ENCODE peak calls at places on chromosomes 13 and 19, in six cellular contexts. K, P, F, S, R and L are unnamed samples.

GRCh38 chr19:35059006-35059798 is 17.7 kb downstream of the HPN start:
- DNase-seq in K (no peak), P (no peak), F (no peak), S (no peak), R (no peak), L (no peak)

GRCh38 chr13:32863596-32863995 is 152.6 kb upstream of the KL start:
- DNase-seq in K (no peak), P (no peak), F (no peak), S (no peak), R (no peak), L (no peak)

GRCh38 chr19:3670796-3671679 is 29.2 kb downstream of the PIP5K1C start:
- DNase-seq in K (no peak), P (no peak), F (no peak), S (no peak), R (no peak), L (peak)

GRCh38 chr13:97460004-97460756 is 26.2 kb downstream of the RAP2A start:
- DNase-seq in K (no peak), P (no peak), F (no peak), S (no peak), R (no peak), L (no peak)

GRCh38 chr13:55554741-55555140 is 1586.0 kb upstream of the PRR20A start:
- DNase-seq in K (no peak), P (no peak), F (no peak), S (no peak), R (no peak), L (no peak)

GRCh38 chr19:47339196-47339880 is 7.4 kb downstream of the C5AR2 start:
- DNase-seq in K (no peak), P (no peak), F (no peak), S (no peak), R (no peak), L (no peak)

GRCh38 chr13:95176611-95177259 is 124.5 kb downstream of the ABCC4 start:
- DNase-seq in K (peak), P (no peak), F (no peak), S (no peak), R (no peak), L (no peak)

GRCh38 chr19:55341191-55342043 is 1.7 kb downstream of the KMT5C start:
- DNase-seq in K (peak), P (peak), F (peak), S (peak), R (no peak), L (peak)

GRCh38 chr19:47469719-47470118 is 2.0 kb downstream of the SLC8A2 start:
- DNase-seq in K (no peak), P (no peak), F (no peak), S (no peak), R (no peak), L (no peak)

GRCh38 chr19:3006075-3006767 is 22.9 kb downstream of the TLE2 start:
- DNase-seq in K (no peak), P (peak), F (no peak), S (no peak), R (no peak), L (no peak)

GRCh38 chr19:35290381-35291135 is 1.4 kb upstream of the MAG start:
- DNase-seq in K (no peak), P (no peak), F (no peak), S (no peak), R (no peak), L (no peak)

GRCh38 chr19:16325671-16326400 is 1.2 kb downstream of the KLF2 start:
- DNase-seq in K (peak), P (no peak), F (peak), S (no peak), R (no peak), L (no peak)

GRCh38 chr13:79999601-80000000 is 341.3 kb downstream of the SPRY2 start:
- DNase-seq in K (no peak), P (peak), F (no peak), S (no peak), R (no peak), L (no peak)

GRCh38 chr19:28281676-28282075 is 931.3 kb downstream of the UQCRFS1 start:
- DNase-seq in K (no peak), P (no peak), F (no peak), S (no peak), R (no peak), L (no peak)

GRCh38 chr13:28059214-28059613 is 41.2 kb downstream of the FLT3 start:
- DNase-seq in K (peak), P (peak), F (peak), S (peak), R (no peak), L (no peak)

DNA sequence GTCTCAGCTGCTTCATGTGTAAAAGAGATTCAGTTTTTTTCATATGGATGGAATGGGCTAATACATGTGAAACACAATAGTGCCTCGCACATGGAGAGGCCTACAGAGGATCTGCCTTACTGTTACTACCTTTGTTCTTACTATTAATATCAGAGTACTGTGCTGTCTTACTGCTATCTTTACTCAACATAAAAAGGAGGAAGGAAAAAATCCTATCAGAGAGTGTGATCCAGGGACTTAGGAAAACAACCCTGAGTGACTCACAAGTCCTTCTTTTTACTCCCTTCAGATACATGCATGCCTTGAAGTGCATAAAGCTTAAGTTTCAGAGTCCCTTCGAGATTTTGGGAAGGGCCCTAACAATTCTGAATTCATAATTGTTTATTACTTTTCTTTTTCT is 136.8 kb downstream of the TBC1D4 start:
- DNase-seq in K (no peak), P (peak), F (no peak), S (no peak), R (no peak), L (no peak)
- H3K27ac ChIP-seq in K (no peak), P (peak), F (no peak), S (no peak), R (no peak), L (no peak)

GRCh38 chr19:40466219-40467006 is at the start of gene SPTBN4:
- DNase-seq in K (no peak), P (no peak), F (no peak), S (no peak), R (no peak), L (peak)

GRCh38 chr19:40467007-40467565 is 285 bp downstream of the SPTBN4 start:
- DNase-seq in K (no peak), P (no peak), F (no peak), S (no peak), R (no peak), L (no peak)

GRCh38 chr19:40464059-40465024 is 1.2 kb downstream of the BLVRB start:
- DNase-seq in K (peak), P (peak), F (peak), S (peak), R (no peak), L (peak)

GRCh38 chr19:40465781-40466218 is 255 bp upstream of the BLVRB start:
- DNase-seq in K (peak), P (peak), F (peak), S (peak), R (peak), L (peak)

DNA sequence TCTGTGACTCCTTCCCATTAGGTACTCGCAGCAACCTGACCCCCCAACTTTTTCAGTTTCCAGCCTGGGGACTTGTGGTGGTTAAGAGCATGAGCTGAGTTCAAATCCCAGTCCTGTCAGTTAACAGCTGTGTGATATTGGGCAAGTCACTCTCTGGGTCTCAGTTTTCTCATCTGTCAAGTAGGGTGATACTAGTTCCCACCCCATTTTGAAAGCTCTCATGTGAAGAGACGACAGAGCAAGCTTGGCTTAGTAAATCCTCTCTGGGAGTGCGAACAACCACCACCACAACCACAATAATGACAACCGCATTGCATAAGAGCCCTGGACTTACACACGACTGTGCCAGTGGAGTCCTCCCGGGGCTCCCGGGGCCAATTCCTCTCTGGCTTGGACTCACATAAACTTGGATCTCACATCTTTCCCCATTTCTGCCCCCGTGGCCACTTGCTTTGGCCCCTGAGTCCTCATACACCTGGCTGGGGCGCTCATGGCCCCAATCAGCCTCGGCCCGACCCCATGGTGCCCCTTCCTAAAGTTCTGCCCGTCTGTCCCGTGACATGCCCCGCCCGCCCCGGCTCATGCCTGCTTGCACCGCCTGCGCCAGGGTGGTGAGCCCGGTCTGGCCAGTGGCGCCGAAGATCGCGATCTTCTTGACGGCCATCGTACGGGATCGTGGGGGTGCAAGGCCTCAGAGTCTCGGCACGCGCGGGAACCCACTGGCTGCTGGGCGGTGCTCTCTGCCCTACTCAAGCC is at the start of gene BLVRB:
- DNase-seq in K (peak), P (peak), F (no peak), S (no peak), R (no peak), L (no peak)
- H3K27ac ChIP-seq in K (peak), P (peak), F (no peak), S (peak), R (peak), L (peak)

DNA sequence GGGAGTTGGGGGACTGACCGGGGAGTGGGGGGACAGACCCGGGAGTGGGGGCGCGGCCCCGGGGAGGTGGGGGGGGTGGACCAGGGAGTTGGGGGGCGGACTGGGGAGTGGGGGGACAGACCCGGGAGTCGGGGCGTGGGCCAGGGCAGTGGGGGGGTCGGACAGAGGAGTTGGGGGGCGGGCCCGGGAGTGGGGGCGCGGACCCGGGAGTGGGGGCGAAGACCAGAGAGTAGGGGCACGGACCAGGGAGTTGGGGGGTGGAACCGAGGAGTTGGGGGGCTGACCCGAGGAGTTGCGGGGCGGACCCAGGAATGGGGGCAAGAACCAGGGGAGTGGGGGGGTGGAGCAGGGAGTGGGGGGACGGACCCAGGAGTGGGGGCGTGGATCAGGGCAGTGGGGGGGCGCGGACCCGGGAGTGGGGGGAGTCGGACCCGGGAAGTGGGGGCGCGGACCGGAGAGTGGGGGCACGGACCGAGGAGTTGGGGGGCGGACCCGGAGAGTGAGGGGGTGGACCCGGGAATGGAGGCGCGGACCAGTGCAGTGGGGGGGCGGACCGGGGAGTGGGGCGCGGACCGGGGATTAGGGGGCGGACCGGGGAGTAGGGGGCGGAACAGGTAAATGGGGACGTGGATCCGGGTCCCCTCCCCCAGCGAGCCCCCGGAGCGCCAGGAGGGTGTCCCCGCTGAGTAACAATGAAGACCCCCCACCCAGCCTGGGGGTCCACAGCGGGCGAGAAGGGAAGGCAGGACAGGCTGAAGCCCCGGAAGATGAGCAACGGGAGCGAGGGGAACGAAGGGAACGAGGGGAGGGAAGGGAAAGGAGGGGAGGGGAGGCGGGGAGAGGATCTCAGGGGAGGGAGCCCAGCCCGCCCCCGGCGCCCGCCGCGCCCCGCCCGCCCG is 589 bp downstream of the R3HDM4 start:
- DNase-seq in K (no peak), P (no peak), F (no peak), S (no peak), R (no peak), L (no peak)
- H3K27ac ChIP-seq in K (peak), P (peak), F (no peak), S (peak), R (peak), L (peak)

DNA sequence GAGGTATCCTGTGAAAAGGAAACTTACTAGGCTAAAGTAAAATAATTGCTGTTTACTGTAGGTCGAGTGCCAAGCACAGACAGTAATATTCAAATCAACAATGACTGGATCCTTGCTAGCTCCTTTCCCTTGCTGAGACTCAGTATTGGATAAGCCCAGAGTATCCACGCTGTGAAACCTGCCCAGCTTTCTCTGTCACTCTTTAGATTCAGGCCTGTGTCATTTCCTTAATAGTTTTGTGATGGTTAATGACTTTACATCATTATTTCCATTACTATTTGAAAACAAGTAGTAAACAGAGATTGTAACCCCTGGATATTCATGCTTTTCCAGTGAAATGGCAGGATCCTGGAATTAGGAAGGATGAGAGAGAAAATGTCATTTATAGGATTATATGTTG is 110.7 kb downstream of the LRCH1 start:
- DNase-seq in K (no peak), P (no peak), F (no peak), S (no peak), R (no peak), L (no peak)
- H3K27ac ChIP-seq in K (no peak), P (no peak), F (no peak), S (peak), R (peak), L (peak)

DNA sequence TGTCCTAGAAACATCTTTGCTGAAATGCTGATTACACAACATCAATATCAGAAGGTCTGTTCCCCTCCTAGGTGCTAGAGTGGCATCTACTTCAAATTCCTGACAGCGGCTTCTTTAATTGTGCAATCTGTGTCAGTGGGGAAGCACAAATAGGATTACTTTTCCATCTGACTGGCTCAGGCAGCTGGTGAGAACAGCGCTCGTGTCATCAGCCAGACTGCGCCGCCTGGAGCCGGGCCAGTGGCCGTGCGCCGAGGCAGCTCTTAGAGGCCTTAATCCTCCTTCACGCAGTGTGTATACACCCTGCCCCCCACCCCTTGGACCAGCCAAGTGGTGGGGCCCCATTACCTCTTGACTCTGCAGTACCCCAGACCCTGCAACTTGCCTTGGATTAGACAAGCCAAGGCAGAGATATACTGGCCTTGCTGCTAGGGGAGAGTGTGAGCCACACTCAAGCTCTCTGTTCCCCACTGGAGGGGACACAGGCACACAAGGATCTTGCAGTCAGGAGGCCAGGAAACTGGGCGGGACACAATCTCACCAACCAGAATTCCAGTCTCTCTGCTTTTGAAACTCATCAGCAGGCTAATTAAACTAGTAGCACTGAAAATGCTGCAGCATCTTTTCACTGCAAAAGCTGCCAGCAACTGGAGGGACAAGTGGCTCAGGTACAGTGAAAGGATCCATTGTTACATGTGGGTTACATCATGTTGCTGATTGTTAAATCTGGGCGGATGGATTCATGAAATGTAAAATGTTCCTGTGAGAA is 48.9 kb upstream of the EPHX3 start:
- DNase-seq in K (no peak), P (peak), F (peak), S (no peak), R (no peak), L (peak)
- H3K27ac ChIP-seq in K (no peak), P (no peak), F (peak), S (peak), R (peak), L (peak)

GRCh38 chr19:17415107-17415506 is 4.7 kb upstream of the MVB12A start:
- DNase-seq in K (no peak), P (no peak), F (no peak), S (no peak), R (no peak), L (no peak)

GRCh38 chr19:17409990-17410389 is 4.6 kb upstream of the BST2 start:
- DNase-seq in K (no peak), P (no peak), F (no peak), S (no peak), R (no peak), L (no peak)

GRCh38 chr19:17414097-17414496 is 5.8 kb upstream of the MVB12A start:
- DNase-seq in K (no peak), P (no peak), F (no peak), S (no peak), R (no peak), L (no peak)

GRCh38 chr19:17406887-17407196 is 1.4 kb upstream of the BST2 start:
- DNase-seq in K (no peak), P (peak), F (no peak), S (no peak), R (no peak), L (no peak)

GRCh38 chr19:17411801-17412200 is 6.4 kb upstream of the BST2 start:
- DNase-seq in K (no peak), P (no peak), F (no peak), S (no peak), R (no peak), L (no peak)
- H3K27ac ChIP-seq in K (no peak), P (no peak), F (no peak), S (no peak), R (no peak), L (no peak)

GRCh38 chr19:19652482-19653295 is 9.2 kb upstream of the GMIP start:
- DNase-seq in K (no peak), P (no peak), F (no peak), S (no peak), R (no peak), L (no peak)

GRCh38 chr19:19650331-19650730 is 6.9 kb upstream of the GMIP start:
- DNase-seq in K (no peak), P (no peak), F (no peak), S (no peak), R (no peak), L (no peak)

GRCh38 chr19:19649159-19649558 is 5.7 kb upstream of the GMIP start:
- DNase-seq in K (no peak), P (no peak), F (no peak), S (no peak), R (no peak), L (no peak)

GRCh38 chr19:19649580-19649995 is 6.1 kb upstream of the GMIP start:
- DNase-seq in K (no peak), P (no peak), F (no peak), S (no peak), R (no peak), L (no peak)

GRCh38 chr19:19651076-19651475 is 7.6 kb upstream of the GMIP start:
- DNase-seq in K (no peak), P (no peak), F (no peak), S (no peak), R (no peak), L (no peak)
- H3K27ac ChIP-seq in K (no peak), P (no peak), F (no peak), S (no peak), R (no peak), L (no peak)

GRCh38 chr13:19266979-19267378 is 85.4 kb upstream of the TUBA3C start:
- DNase-seq in K (no peak), P (no peak), F (no peak), S (no peak), R (no peak), L (no peak)

GRCh38 chr13:19264711-19265110 is 83.1 kb upstream of the TUBA3C start:
- DNase-seq in K (no peak), P (no peak), F (no peak), S (no peak), R (no peak), L (no peak)

GRCh38 chr13:19267746-19268145 is 86.1 kb upstream of the TUBA3C start:
- DNase-seq in K (no peak), P (no peak), F (no peak), S (no peak), R (no peak), L (no peak)

GRCh38 chr13:19268331-19268730 is 86.7 kb upstream of the TUBA3C start:
- DNase-seq in K (no peak), P (no peak), F (no peak), S (no peak), R (no peak), L (no peak)
- H3K27ac ChIP-seq in K (no peak), P (no peak), F (no peak), S (no peak), R (no peak), L (no peak)